ENCODE peak calls at places on chromosomes 6 and 20, in four cellular contexts. P is stimulated activated CD8-positive, alpha-beta memory T cell treated with anti-CD3 and anti-CD28 coated beads, Interleukin-2, amount 100 ng/mL, for 1 hour; A is CD4-positive, alpha-beta T cell; I is CD8-positive, alpha-beta memory T cell. M is an unnamed sample.

GRCh38 chr6:144722214-144722737 is 437.1 kb downstream of the UTRN start:
- DNase-seq in P (no peak), A (no peak), I (no peak), M (no peak)

GRCh38 chr20:51221791-51222408 is 199.0 kb upstream of the KCNG1 start:
- DNase-seq in P (no peak), A (no peak), I (no peak), M (peak; percentile 23)

GRCh38 chr6:30206152-30206551 is 7.1 kb downstream of the TRIM26 start:
- DNase-seq in P (no peak), A (no peak), I (no peak), M (no peak)

GRCh38 chr20:58714923-58715708 is 22.5 kb downstream of the NPEPL1 start:
- DNase-seq in P (no peak), A (no peak), I (no peak), M (no peak)

GRCh38 chr20:25336561-25337422 is 53.8 kb downstream of the ABHD12 start:
- DNase-seq in P (no peak), A (no peak), I (no peak), M (peak; percentile 57)

GRCh38 chr6:2748183-2748582 is 2.5 kb downstream of the MYLK4 start:
- DNase-seq in P (no peak), A (no peak), I (no peak), M (no peak)

GRCh38 chr6:11366183-11366933 is 133.9 kb upstream of the NEDD9 start:
- DNase-seq in P (no peak), A (peak; percentile 26), I (peak; percentile 36), M (no peak)

GRCh38 chr6:34284563-34285545 is 36.0 kb upstream of the SMIM29 start:
- DNase-seq in P (no peak), A (no peak), I (no peak), M (no peak)

GRCh38 chr6:28884423-28885148 is 39.2 kb downstream of the TRIM27 start:
- DNase-seq in P (peak; percentile 29), A (peak; percentile 86), I (peak; percentile 64), M (no peak)

GRCh38 chr6:4358414-4359107 is 223.2 kb upstream of the ECI2 start:
- DNase-seq in P (no peak), A (no peak), I (no peak), M (no peak)

M was measured in H1.